ENCODE peak calls at places on chromosomes 11 and 22, in ten cellular contexts. K, G, S, U, E, Y, J, O, D and W are unnamed samples.

GRCh38 chr11:27319065-27319464 is 44.0 kb downstream of the CCDC34 start:
- DNase-seq in S (no peak), J (no peak), Y (peak; percentile 72), D (peak; percentile 39), O (no peak), E (peak; percentile 89), K (no peak), G (no peak), U (peak; percentile 52), W (peak; percentile 64)

GRCh38 chr22:49976439-49977175 is 16.0 kb downstream of the PIM3 start:
- DNase-seq in G (no peak), U (no peak), O (peak; percentile 28), Y (no peak), K (no peak), S (no peak), E (no peak), J (no peak), D (no peak), W (no peak)

GRCh38 chr11:86427441-86427840 is 52.8 kb downstream of the CCDC81 start:
- DNase-seq in Y (no peak), G (no peak), S (no peak), O (no peak), E (no peak), K (no peak), J (no peak), U (no peak), D (no peak), W (no peak)

GRCh38 chr11:843818-844692 is 1.4 kb downstream of the TSPAN4 start:
- DNase-seq in K (peak; percentile 58), E (peak; percentile 93), U (peak; percentile 94), O (no peak), J (no peak), Y (peak; percentile 90), D (no peak), G (no peak), S (peak; percentile 98), W (peak; percentile 98)

GRCh38 chr22:24153353-24153752 is 27.9 kb upstream of the SUSD2 start:
- DNase-seq in G (no peak), O (no peak), J (no peak), D (no peak), S (no peak), U (no peak), Y (peak; percentile 69), K (no peak), E (peak; percentile 18), W (no peak)

GRCh38 chr11:60992842-60993409 is 21.4 kb downstream of the CD6 start:
- DNase-seq in E (no peak), U (no peak), K (no peak), S (no peak), J (no peak), Y (no peak), O (no peak), D (no peak), G (no peak), W (no peak)

GRCh38 chr11:20125927-20126326 is 34.3 kb downstream of the DBX1 start:
- DNase-seq in U (peak; percentile 58), D (no peak), J (no peak), Y (peak; percentile 79), E (peak; percentile 88), G (peak; percentile 36), O (no peak), S (no peak), K (no peak), W (peak; percentile 71)

GRCh38 chr11:34234086-34234740 is 123.6 kb downstream of the ABTB2 start:
- DNase-seq in S (peak; percentile 83), E (peak; percentile 82), J (no peak), U (peak; percentile 29), O (no peak), Y (peak; percentile 78), G (no peak), D (peak; percentile 64), K (peak; percentile 33), W (peak; percentile 96)

GRCh38 chr11:12112731-12113130 is 2.3 kb downstream of the MICAL2 start:
- DNase-seq in D (no peak), S (no peak), J (no peak), Y (no peak), K (no peak), G (no peak), E (no peak), U (no peak), O (no peak), W (no peak)

GRCh38 chr22:27435839-27436581 is 365.5 kb downstream of the MN1 start:
- DNase-seq in U (peak; percentile 57), E (peak; percentile 84), S (peak; percentile 85), O (peak; percentile 78), Y (peak; percentile 65), G (no peak), D (no peak), J (peak; percentile 45), K (no peak), W (peak; percentile 29)

GRCh38 chr22:42164901-42165300 is 34.3 kb upstream of the CYP2D6 start:
- DNase-seq in S (no peak), Y (no peak), G (no peak), J (no peak), O (no peak), D (no peak), E (no peak), K (no peak), U (no peak), W (no peak)

GRCh38 chr11:96180341-96180740 is 162.7 kb downstream of the MAML2 start:
- DNase-seq in S (no peak), O (no peak), J (no peak), U (no peak), G (no peak), K (no peak), D (no peak), Y (no peak), E (no peak), W (peak; percentile 25)

GRCh38 chr11:9799901-9800300 is 136.0 kb downstream of the SWAP70 start:
- DNase-seq in S (no peak), Y (no peak), D (no peak), J (no peak), E (peak; percentile 28), U (peak; percentile 73), O (no peak), K (no peak), G (no peak), W (no peak)

DNA sequence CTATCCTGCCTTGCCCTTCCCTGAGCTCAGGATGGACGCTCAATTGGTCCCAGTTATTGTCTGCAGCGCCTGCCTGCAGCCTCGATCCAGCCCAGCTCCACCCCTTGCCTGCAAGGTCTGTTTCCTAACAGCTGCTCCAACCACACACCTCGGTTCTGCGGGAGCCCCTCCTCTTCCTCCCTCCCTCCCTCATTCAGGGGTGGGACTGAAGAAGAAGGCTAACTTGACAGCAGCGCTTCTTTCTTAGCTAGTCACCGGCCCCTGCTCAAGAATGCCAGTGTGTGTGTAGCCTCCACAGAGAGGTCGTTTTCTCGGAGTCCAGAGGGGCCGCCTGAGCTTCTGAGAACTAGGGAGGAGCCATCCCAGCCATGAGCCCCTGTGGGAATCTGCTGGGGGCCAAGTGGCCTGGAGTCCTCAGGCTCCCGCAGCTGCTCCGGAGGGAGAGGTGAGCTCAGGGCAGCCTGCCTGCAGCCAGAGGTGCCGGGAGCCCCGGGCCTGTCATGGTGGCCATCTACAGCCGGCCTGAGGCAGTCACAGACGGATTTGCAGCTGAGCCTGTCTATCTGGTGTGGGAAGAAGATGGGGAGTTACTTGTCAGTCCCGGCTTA is 36.1 kb downstream of the LIMK2 start:
- DNase-seq in Y (peak; percentile 94), K (peak; percentile 73), G (peak; percentile 74), D (no peak), S (peak; percentile 91), O (peak; percentile 85), U (peak; percentile 92), J (peak; percentile 79), E (peak; percentile 97), W (peak; percentile 96)
- H3K9ac ChIP-seq in Y (peak overlapping the region; percentile 71), K (no peak overlapping the region), G (peak overlapping the region; percentile 87), D (no peak overlapping the region), S (peak overlapping the region; percentile 73), O (peak overlapping the region; percentile 72), U (peak overlapping the region; percentile 90), J (peak overlapping the region; percentile 75), E (peak overlapping the region; percentile 60), W (peak overlapping the region; percentile 49)

DNA sequence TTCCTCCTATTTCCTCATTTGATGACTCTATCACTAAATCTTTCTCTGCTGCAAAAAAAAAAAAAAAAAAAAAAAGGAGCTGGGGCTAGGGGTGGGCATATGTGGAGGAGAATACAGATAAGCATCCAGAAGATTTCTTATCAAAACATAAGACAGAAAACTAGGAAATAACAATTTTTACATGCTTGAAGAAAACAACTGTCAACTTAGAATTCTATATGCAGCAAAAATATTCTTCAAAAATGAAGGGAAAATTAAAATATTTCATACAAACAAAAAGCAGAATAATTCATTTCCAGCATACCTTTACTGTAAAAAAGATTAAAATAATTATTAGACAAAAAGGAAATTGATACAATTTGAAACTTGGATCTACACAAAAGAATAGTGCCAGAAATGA is 38.7 kb downstream of the GDPD4 start:
- DNase-seq in U (no peak), O (no peak), Y (no peak), K (no peak), G (no peak), D (no peak), J (no peak), E (no peak), S (no peak), W (no peak)
- H3K9ac ChIP-seq in U (no peak overlapping the region), O (no peak overlapping the region), Y (no peak overlapping the region), K (no peak overlapping the region), G (no peak overlapping the region), D (no peak overlapping the region), J (no peak overlapping the region), E (no peak overlapping the region), S (no peak overlapping the region), W (no peak overlapping the region)

GRCh38 chr11:13338437-13339069 is 61.0 kb downstream of the BMAL1 start:
- DNase-seq in U (peak; percentile 60), J (no peak), O (no peak), K (peak; percentile 13), D (no peak), G (no peak), E (no peak), S (no peak), Y (peak; percentile 69), W (no peak)
- H3K9ac ChIP-seq in U (peak overlapping the region; percentile 82), J (no peak overlapping the region), O (peak overlapping the region; percentile 68), K (no peak overlapping the region), D (peak overlapping the region; percentile 62), G (peak overlapping the region; percentile 65), E (no peak overlapping the region), S (no peak overlapping the region), Y (peak overlapping the region; percentile 66), W (no peak overlapping the region)

GRCh38 chr11:66987158-66987620 is 12.1 kb downstream of the C11orf86 start:
- DNase-seq in E (no peak), Y (no peak), U (no peak), O (peak; percentile 48), J (no peak), D (no peak), S (no peak), K (peak; percentile 52), G (no peak), W (peak; percentile 73)

GRCh38 chr11:66986178-66986545 is 11.1 kb downstream of the C11orf86 start:
- DNase-seq in D (no peak), G (no peak), U (no peak), J (no peak), E (no peak), S (no peak), Y (no peak), K (no peak), O (no peak), W (no peak)

GRCh38 chr11:66983275-66983924 is 8.3 kb downstream of the C11orf86 start:
- DNase-seq in Y (no peak), D (no peak), G (no peak), E (no peak), S (no peak), U (no peak), J (no peak), K (no peak), O (no peak), W (no peak)

GRCh38 chr11:66988238-66988637 is 13.1 kb downstream of the C11orf86 start:
- DNase-seq in Y (no peak), U (no peak), O (no peak), J (no peak), G (no peak), D (no peak), S (no peak), K (no peak), E (no peak), W (no peak)

GRCh38 chr11:66985508-66986177 is 10.5 kb downstream of the C11orf86 start:
- DNase-seq in U (no peak), G (no peak), E (no peak), J (no peak), O (no peak), K (no peak), S (no peak), Y (no peak), D (no peak), W (no peak)
- H3K9ac ChIP-seq in U (no peak overlapping the region), G (no peak overlapping the region), E (no peak overlapping the region), J (no peak overlapping the region), O (no peak overlapping the region), K (no peak overlapping the region), S (no peak overlapping the region), Y (no peak overlapping the region), D (no peak overlapping the region), W (no peak overlapping the region)